ENCODE peak calls at places on chromosomes 16 and 17, in four cellular contexts. One of them, this sample, is unnamed.

GRCh38 chr17:54494731-54495715 is 405.6 kb upstream of the TOM1L1 start:
- DNase-seq in dorsolateral prefrontal cortex: no peak
- DNase-seq in cardiac fibroblast: no peak
- DNase-seq in psoas muscle: no peak
- DNase-seq in this sample: no peak

GRCh38 chr17:72587773-72588511 is 467.1 kb downstream of the SOX9 start:
- DNase-seq in cardiac fibroblast: peak; percentile 68
- DNase-seq in dorsolateral prefrontal cortex: no peak
- DNase-seq in psoas muscle: no peak
- DNase-seq in this sample: no peak

GRCh38 chr17:8235676-8236075 is 12.2 kb downstream of the CTC1 start:
- DNase-seq in cardiac fibroblast: no peak
- DNase-seq in psoas muscle: no peak
- DNase-seq in dorsolateral prefrontal cortex: no peak
- DNase-seq in this sample: no peak

GRCh38 chr16:27600386-27600785 is 50.4 kb downstream of the KATNIP start:
- DNase-seq in dorsolateral prefrontal cortex: no peak
- DNase-seq in psoas muscle: no peak
- DNase-seq in cardiac fibroblast: no peak
- DNase-seq in this sample: no peak

GRCh38 chr16:3129137-3130131 is 5.4 kb upstream of the ZNF213 start:
- DNase-seq in psoas muscle: peak; percentile 83
- DNase-seq in cardiac fibroblast: peak; percentile 91
- DNase-seq in dorsolateral prefrontal cortex: peak; percentile 71
- DNase-seq in this sample: peak; percentile 87

GRCh38 chr16:52469775-52470174 is 77.2 kb downstream of the TOX3 start:
- DNase-seq in psoas muscle: no peak
- DNase-seq in dorsolateral prefrontal cortex: no peak
- DNase-seq in cardiac fibroblast: no peak
- DNase-seq in this sample: no peak

GRCh38 chr16:1537763-1538289 is 4.4 kb downstream of the TMEM204 start:
- DNase-seq in dorsolateral prefrontal cortex: no peak
- DNase-seq in psoas muscle: peak; percentile 49
- DNase-seq in cardiac fibroblast: no peak
- DNase-seq in this sample: no peak

GRCh38 chr17:77528516-77529327 is 388.0 kb downstream of the SEC14L1 start:
- DNase-seq in psoas muscle: peak; percentile 46
- DNase-seq in dorsolateral prefrontal cortex: peak; percentile 75
- DNase-seq in cardiac fibroblast: no peak
- DNase-seq in this sample: no peak

GRCh38 chr16:10080031-10080772 is 102.0 kb downstream of the GRIN2A start:
- DNase-seq in cardiac fibroblast: peak; percentile 38
- DNase-seq in dorsolateral prefrontal cortex: peak; percentile 84
- DNase-seq in psoas muscle: no peak
- DNase-seq in this sample: peak; percentile 75

GRCh38 chr16:88380099-88380498 is 2.7 kb upstream of the ZNF469 start:
- DNase-seq in cardiac fibroblast: no peak
- DNase-seq in dorsolateral prefrontal cortex: no peak
- DNase-seq in psoas muscle: no peak
- DNase-seq in this sample: no peak

GRCh38 chr16:56515665-56516064 is 4.2 kb downstream of the BBS2 start:
- DNase-seq in psoas muscle: no peak
- DNase-seq in cardiac fibroblast: no peak
- DNase-seq in dorsolateral prefrontal cortex: no peak
- DNase-seq in this sample: no peak

GRCh38 chr16:11107781-11108465 is 148.1 kb downstream of the SOCS1 start:
- DNase-seq in cardiac fibroblast: peak; percentile 70
- DNase-seq in dorsolateral prefrontal cortex: no peak
- DNase-seq in psoas muscle: no peak
- DNase-seq in this sample: peak; percentile 42

GRCh38 chr17:27593857-27594255 is 37.1 kb upstream of the LGALS9 start:
- DNase-seq in dorsolateral prefrontal cortex: no peak
- DNase-seq in cardiac fibroblast: no peak
- DNase-seq in psoas muscle: no peak
- DNase-seq in this sample: no peak

GRCh38 chr17:4950757-4951204 is at the start of gene ENO3:
- DNase-seq in dorsolateral prefrontal cortex: no peak
- DNase-seq in psoas muscle: peak; percentile 77
- DNase-seq in cardiac fibroblast: no peak
- DNase-seq in this sample: no peak

GRCh38 chr17:40175928-40176327 is 1.3 kb upstream of the RAPGEFL1 start:
- DNase-seq in dorsolateral prefrontal cortex: no peak
- DNase-seq in psoas muscle: no peak
- DNase-seq in cardiac fibroblast: no peak
- DNase-seq in this sample: no peak

DNA sequence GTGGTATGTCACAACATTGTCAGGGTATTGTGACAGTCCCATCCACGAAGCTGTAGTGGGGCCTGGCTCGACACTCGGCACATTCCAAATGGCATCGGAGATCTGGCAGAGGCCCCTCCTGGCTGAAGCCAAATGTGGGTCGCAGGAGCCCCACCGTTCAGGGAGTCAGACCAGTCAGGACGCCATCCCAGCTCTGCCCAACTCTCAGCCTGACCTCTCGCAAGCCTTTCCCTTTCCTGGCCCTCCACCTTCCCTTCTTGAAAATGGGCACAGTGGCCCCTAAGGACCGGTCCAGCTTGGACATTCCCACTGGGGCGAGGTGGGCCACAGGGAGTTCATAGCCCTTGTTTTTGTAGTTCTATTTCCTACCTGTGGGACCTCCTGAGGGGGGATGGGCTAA is 1.6 kb downstream of the NATD1 start:
- DNase-seq in cardiac fibroblast: no peak
- DNase-seq in psoas muscle: no peak
- DNase-seq in dorsolateral prefrontal cortex: no peak
- DNase-seq in this sample: no peak
- H3K4me3 ChIP-seq in cardiac fibroblast: no peak overlapping the region
- H3K4me3 ChIP-seq in psoas muscle: peak overlapping the region; percentile 71
- H3K4me3 ChIP-seq in dorsolateral prefrontal cortex: peak overlapping the region; percentile 76
- H3K4me3 ChIP-seq in this sample: peak overlapping the region; percentile 78

DNA sequence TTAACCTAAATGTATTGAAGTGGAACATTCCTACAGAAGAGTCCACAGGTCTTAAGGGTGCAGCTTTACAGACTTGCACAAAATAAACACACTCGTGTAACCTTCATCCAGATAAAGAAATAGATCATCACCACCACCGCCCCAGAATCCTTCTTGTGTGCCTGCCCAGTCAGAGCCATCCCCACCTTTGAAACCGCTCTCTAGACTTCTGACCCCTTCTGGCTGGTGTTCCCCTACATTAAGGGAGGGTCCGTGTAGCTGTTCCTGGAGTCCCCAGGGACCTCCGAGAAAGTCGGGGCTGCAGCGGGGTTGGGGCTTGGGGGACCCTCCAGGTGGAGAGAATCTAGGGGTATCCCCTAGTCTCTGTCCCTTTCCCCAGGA is 9.4 kb downstream of the TBX4 start:
- DNase-seq in cardiac fibroblast: no peak
- DNase-seq in psoas muscle: no peak
- DNase-seq in dorsolateral prefrontal cortex: no peak
- DNase-seq in this sample: no peak
- TF ChIP-seq CTCF in cardiac fibroblast: no peak
- TF ChIP-seq CTCF in psoas muscle: no peak
- TF ChIP-seq CTCF in dorsolateral prefrontal cortex: no peak
- TF ChIP-seq CTCF in this sample: no peak

DNA sequence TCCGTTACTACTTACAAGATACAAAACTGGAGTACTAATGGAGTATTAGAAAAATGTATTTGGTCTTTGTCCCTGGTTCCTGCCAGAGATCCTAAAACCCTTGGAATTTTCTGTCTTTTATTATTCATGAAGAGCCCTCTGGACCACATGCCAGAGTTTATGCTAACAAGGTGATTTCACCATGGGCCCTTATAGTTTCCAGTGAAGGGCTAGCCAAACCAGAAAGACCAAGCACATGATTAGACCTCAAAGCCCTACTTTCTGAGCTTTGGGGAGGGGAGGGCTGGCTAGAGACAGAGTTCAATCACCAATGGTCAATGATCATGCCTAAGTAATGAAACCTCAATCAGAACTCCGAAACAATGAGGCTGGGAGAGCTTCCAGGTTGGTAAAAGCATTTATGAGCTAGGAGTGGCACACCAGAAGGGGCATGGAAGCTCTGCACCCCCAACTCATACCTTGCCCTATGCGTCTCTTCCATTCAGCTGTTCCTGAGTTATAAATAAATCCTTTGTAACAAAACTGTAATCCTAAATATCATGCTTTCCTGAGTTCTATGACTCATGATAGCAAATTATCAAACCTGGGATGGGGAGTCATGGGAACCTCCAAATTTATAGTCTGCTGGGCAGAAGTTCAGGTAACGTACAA is 10.4 kb downstream of the DCUN1D3 start:
- DNase-seq in psoas muscle: no peak
- DNase-seq in dorsolateral prefrontal cortex: no peak
- DNase-seq in cardiac fibroblast: no peak
- DNase-seq in this sample: no peak
- H3K4me3 ChIP-seq in psoas muscle: no peak overlapping the region
- H3K4me3 ChIP-seq in dorsolateral prefrontal cortex: no peak overlapping the region
- H3K4me3 ChIP-seq in cardiac fibroblast: no peak overlapping the region
- H3K4me3 ChIP-seq in this sample: no peak overlapping the region

GRCh38 chr16:68936729-68937631 is 93.6 kb downstream of the TANGO6 start:
- DNase-seq in psoas muscle: no peak
- DNase-seq in cardiac fibroblast: no peak
- DNase-seq in dorsolateral prefrontal cortex: no peak
- DNase-seq in this sample: peak; percentile 53
- TF ChIP-seq CTCF in psoas muscle: no peak
- TF ChIP-seq CTCF in cardiac fibroblast: no peak
- TF ChIP-seq CTCF in dorsolateral prefrontal cortex: no peak
- TF ChIP-seq CTCF in this sample: no peak

DNA sequence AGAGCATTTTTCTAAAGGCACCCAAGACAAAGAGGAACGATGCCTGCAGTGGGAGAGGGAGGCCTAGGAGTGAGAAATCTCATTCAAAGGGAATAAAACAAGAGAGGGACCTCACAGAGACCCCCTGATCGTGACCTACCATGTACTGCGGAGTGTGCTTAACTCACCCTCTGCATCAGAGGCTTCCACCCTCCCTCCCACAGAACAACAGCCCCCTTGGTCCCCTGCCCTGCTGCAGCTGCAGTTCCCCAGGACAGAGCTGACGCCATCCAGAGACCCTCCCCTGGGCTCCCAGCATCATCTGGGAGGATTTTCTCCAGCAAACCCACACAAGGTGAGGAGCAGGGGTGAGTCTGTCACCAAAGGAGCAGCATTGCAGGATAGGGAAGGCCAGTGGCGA is 39.9 kb downstream of the TLE7 start:
- DNase-seq in dorsolateral prefrontal cortex: no peak
- DNase-seq in psoas muscle: no peak
- DNase-seq in cardiac fibroblast: no peak
- DNase-seq in this sample: no peak
- H3K4me3 ChIP-seq in dorsolateral prefrontal cortex: no peak overlapping the region
- H3K4me3 ChIP-seq in psoas muscle: no peak overlapping the region
- H3K4me3 ChIP-seq in cardiac fibroblast: no peak overlapping the region
- H3K4me3 ChIP-seq in this sample: no peak overlapping the region

DNA sequence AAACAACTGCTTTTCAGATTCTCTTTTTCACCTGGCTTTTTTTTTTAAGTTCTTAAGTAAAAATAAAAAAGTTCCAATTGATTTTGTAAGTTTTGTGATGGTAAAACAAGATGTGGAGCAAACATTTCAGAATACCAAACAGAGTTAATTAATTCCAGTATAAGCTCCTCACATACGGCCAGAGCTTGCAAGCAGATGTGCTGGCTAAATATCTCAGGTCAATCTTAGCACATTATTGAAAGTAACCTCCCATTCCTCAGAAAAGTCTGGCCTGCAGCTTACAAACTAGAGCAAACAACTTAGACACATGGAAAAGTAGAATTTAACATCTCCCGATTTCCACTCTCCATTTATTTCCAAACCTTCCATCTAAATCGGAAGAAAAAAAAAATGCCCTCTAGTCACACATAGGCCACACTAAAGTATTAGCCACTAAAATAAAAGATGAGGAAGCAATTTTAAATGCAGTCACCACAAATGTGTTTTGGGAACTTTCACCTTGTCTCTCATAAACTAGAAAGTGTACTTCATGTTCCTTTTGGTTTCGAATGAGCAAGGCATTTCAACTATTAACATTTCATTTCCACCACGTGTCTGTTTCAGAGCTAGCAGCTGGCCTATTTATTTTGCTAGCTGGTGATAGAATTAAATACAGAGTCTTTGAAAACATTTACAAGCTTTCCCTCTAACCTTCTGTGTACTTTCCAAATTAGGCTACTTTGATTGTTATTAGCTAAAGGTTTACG is 143.3 kb downstream of the STX8 start:
- DNase-seq in cardiac fibroblast: peak; percentile 16
- DNase-seq in dorsolateral prefrontal cortex: no peak
- DNase-seq in psoas muscle: no peak
- DNase-seq in this sample: peak; percentile 71
- TF ChIP-seq CTCF in cardiac fibroblast: no peak
- TF ChIP-seq CTCF in dorsolateral prefrontal cortex: no peak
- TF ChIP-seq CTCF in psoas muscle: no peak
- TF ChIP-seq CTCF in this sample: no peak

DNA sequence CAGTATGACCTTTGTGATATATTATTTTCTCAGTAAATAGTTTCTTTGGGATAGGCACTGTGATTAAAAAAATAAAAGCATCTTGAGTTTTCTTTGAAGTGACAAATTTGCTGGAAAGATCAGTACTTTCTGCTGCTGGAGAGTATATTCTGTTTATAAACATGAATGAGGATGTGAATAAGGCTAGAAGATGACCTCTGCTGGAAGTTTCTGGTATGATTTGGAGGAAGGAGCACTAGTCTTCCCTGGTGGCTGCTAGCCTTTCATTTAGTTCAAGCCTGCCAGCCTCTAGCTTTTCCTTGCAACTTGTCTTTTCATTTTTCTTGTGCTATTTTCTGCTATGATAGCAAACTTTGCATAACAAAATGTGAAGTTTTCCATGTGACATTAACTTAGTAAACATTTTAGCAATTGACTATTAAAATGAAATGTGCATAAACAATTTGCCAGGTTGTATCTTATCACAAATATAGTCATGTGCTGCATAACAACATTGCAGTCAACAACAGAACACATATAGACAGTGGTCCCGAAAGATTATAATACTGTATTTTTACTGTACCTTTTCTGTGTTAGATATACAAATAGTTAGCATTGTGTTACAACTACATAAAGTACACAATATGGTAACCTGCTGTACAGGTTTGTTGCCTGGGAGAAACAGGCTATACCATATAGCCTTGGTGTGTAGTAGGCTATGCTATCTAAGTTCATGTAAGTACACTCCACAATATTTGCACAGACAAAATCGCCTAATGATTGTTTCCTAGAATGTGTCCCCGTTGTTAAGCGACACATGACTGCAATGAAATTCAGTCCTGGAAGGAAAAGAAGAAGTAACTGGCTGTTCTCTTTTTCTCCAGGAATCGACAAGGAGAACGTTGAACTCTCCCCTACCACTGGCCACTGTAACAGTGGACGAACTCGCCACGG is 18.1 kb upstream of the RAB11FIP4 start:
- DNase-seq in dorsolateral prefrontal cortex: no peak
- DNase-seq in cardiac fibroblast: peak; percentile 81
- DNase-seq in psoas muscle: no peak
- DNase-seq in this sample: peak; percentile 71
- H3K4me3 ChIP-seq in dorsolateral prefrontal cortex: no peak overlapping the region
- H3K4me3 ChIP-seq in cardiac fibroblast: no peak overlapping the region
- H3K4me3 ChIP-seq in psoas muscle: no peak overlapping the region
- H3K4me3 ChIP-seq in this sample: no peak overlapping the region

DNA sequence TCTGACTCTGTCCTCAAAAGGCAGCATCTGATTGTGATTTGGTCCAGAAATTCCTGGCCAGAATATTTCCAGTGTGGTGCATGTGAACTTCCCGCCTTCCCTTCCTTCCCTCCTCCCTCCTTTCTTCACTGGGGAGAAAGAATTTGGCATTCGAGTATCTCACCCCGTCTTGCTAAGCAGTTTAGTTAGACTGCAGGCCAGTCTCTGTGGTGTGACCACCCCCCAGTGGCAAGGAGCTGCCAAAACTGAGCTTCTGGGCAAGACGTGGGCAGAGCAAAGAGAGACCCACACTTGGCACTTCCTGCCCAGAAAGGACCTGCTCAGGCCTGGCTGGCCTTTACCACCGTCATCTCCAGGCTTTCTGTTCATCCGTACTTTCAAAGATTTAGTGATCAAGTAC is 36.4 kb downstream of the SNX20 start:
- DNase-seq in dorsolateral prefrontal cortex: no peak
- DNase-seq in cardiac fibroblast: peak; percentile 16
- DNase-seq in psoas muscle: no peak
- DNase-seq in this sample: peak; percentile 76
- TF ChIP-seq CTCF in dorsolateral prefrontal cortex: peak; percentile 55
- TF ChIP-seq CTCF in cardiac fibroblast: no peak
- TF ChIP-seq CTCF in psoas muscle: no peak
- TF ChIP-seq CTCF in this sample: peak; percentile 62

This sample was measured in AG10803.